ENCODE peak calls at places on chromosomes 3 and 15, in eight cellular contexts. J is IMR-90, M is fibroblast of lung, Y is heart right ventricle, O is right atrium auricular region, U is colonic mucosa, S is WERI-Rb-1, R is SJSA1. Q is an unnamed sample.
A peak's percentile ranks its signal among the peaks of the same experiment; 100 is the strongest.

GRCh38 chr3:138296639-138297038 is 33.0 kb downstream of the NME9 start:
- DNase-seq in J (no peak), M (no peak), Y (no peak), O (no peak), U (no peak), S (no peak), R (no peak), Q (no peak)

GRCh38 chr3:75906555-75907112 is 121.3 kb upstream of the ZNF717 start:
- DNase-seq in J (peak; percentile 25), M (peak; percentile 57), Y (no peak), O (no peak), U (no peak), S (peak; percentile 90), R (no peak), Q (peak; percentile 3)

GRCh38 chr15:57079446-57079845 is 161.0 kb downstream of the TCF12 start:
- DNase-seq in J (no peak), M (no peak), Y (no peak), O (no peak), U (no peak), S (no peak), R (no peak), Q (no peak)

GRCh38 chr3:147661916-147662315 is 252.8 kb downstream of the ZIC1 start:
- DNase-seq in J (no peak), M (no peak), Y (no peak), O (no peak), U (no peak), S (no peak), R (no peak), Q (no peak)

GRCh38 chr3:150759947-150760346 is 3.0 kb downstream of the SIAH2 start:
- DNase-seq in J (no peak), M (no peak), Y (no peak), O (no peak), U (no peak), S (no peak), R (no peak), Q (no peak)

GRCh38 chr3:174937488-174937887 is 78.4 kb downstream of the NAALADL2 start:
- DNase-seq in J (peak; percentile 85), M (peak; percentile 72), Y (no peak), O (no peak), U (no peak), S (no peak), R (no peak), Q (peak; percentile 32)

GRCh38 chr15:42141246-42141645 is 15.2 kb downstream of the PLA2G4F start:
- DNase-seq in J (no peak), M (no peak), Y (no peak), O (no peak), U (no peak), S (no peak), R (no peak), Q (no peak)

GRCh38 chr3:106176734-106177133 is 307.9 kb upstream of the CBLB start:
- DNase-seq in J (peak; percentile 23), M (peak; percentile 32), Y (no peak), O (no peak), U (no peak), S (no peak), R (peak; percentile 6), Q (peak; percentile 33)

GRCh38 chr3:6260551-6261191 is 600.2 kb upstream of the GRM7 start:
- DNase-seq in J (no peak), M (no peak), Y (no peak), O (no peak), U (no peak), S (no peak), R (no peak), Q (no peak)

GRCh38 chr3:39146083-39146501 is 7.3 kb downstream of the CSRNP1 start:
- DNase-seq in J (no peak), M (no peak), Y (peak; percentile 53), O (no peak), U (peak; percentile 82), S (no peak), R (no peak), Q (no peak)

GRCh38 chr3:152388631-152389030 is 119.9 kb downstream of the MBNL1 start:
- DNase-seq in J (no peak), M (no peak), Y (no peak), O (no peak), U (no peak), S (no peak), R (no peak), Q (no peak)

GRCh38 chr3:55488398-55489055 is 1.4 kb upstream of the WNT5A start:
- DNase-seq in J (peak; percentile 89), M (peak; percentile 84), Y (peak; percentile 56), O (no peak), U (peak; percentile 70), S (peak; percentile 51), R (peak; percentile 68), Q (peak; percentile 82)

GRCh38 chr15:63344737-63345390 is 36.8 kb downstream of the CA12 start:
- DNase-seq in J (peak; percentile 47), M (no peak), Y (no peak), O (no peak), U (no peak), S (no peak), R (no peak), Q (no peak)

GRCh38 chr3:145417678-145418077 is 743.3 kb downstream of the PLOD2 start:
- DNase-seq in J (no peak), M (no peak), Y (no peak), O (no peak), U (no peak), S (no peak), R (no peak), Q (no peak)

GRCh38 chr15:70430029-70430428 is 332.3 kb upstream of the TLE3 start:
- DNase-seq in J (peak; percentile 77), M (peak; percentile 74), Y (no peak), O (no peak), U (no peak), S (no peak), R (no peak), Q (peak; percentile 94)

GRCh38 chr15:96767703-96768434 is 437.4 kb downstream of the NR2F2 start:
- DNase-seq in J (no peak), M (no peak), Y (no peak), O (no peak), U (no peak), S (no peak), R (no peak), Q (no peak)

GRCh38 chr3:177591371-177591770 is 394.1 kb upstream of the TBL1XR1 start:
- DNase-seq in J (no peak), M (no peak), Y (no peak), O (no peak), U (no peak), S (no peak), R (no peak), Q (no peak)

GRCh38 chr3:66938338-66938963 is 59.7 kb upstream of the KBTBD8 start:
- DNase-seq in J (peak; percentile 67), M (peak; percentile 72), Y (peak; percentile 17), O (no peak), U (peak; percentile 58), S (peak; percentile 48), R (peak; percentile 2), Q (peak; percentile 79)

GRCh38 chr3:178170698-178171535 is 365.3 kb upstream of the KCNMB2 start:
- DNase-seq in J (peak; percentile 86), M (peak; percentile 95), Y (no peak), O (no peak), U (no peak), S (no peak), R (no peak), Q (peak; percentile 97)

GRCh38 chr3:125512135-125512920 is 7.7 kb downstream of the SNX4 start:
- DNase-seq in J (peak; percentile 57), M (peak; percentile 43), Y (no peak), O (no peak), U (no peak), S (no peak), R (no peak), Q (peak; percentile 65)

GRCh38 chr15:95972136-95972553 is 358.4 kb upstream of the NR2F2 start:
- DNase-seq in J (peak; percentile 85), M (peak; percentile 84), Y (no peak), O (no peak), U (no peak), S (no peak), R (no peak), Q (peak; percentile 87)

GRCh38 chr3:106403746-106404145 is 534.9 kb upstream of the CBLB start:
- DNase-seq in J (no peak), M (no peak), Y (no peak), O (no peak), U (no peak), S (no peak), R (no peak), Q (no peak)

GRCh38 chr3:24119321-24119751 is 174.2 kb downstream of the NR1D2 start:
- DNase-seq in J (peak; percentile 67), M (peak; percentile 86), Y (no peak), O (no peak), U (no peak), S (no peak), R (no peak), Q (peak; percentile 73)

DNA sequence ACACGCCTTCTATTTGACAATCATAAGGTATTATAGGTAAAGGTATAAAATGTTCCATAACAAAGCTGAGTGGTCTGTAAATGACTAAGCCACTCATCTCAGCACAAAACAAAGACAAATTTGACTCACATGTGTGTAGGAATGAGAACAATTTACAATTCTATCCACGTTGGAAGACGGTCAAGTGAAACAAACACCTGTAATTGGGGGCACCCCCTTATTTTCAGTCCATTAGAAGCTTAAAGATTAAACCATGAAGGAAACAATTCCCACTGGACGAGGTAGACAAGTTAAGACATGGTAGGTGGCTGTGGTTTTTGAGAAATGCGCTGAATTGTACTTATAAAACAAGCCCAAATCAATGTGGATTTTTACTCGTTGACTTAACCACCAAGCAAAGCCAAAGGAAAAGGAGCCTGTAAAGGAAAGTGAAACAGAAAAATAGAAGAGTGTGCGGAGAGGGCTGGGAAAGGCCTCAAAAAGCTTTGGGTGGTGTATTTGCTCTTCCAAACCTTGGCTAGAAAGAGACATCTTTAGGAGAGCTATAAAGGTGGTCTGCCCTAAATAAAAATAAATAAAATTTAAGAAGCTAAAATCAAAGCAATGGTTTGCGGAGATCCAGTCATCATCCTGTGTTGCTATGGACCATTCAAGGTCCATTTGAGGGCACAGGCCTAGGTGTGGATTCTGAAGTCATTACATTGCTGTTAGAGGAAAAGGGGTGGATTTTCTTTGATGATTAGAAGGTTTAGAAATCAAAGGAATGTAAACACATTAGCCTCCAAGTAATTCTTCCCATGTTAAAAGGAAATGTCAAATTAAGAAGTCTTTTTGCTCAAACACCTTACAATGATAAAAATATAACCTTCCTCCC is 135.0 kb downstream of the TFG start:
- DNase-seq in J (peak; percentile 26), M (no peak), Y (no peak), O (no peak), U (no peak), S (no peak), R (no peak), Q (no peak)
- H3K4me3 ChIP-seq in J (no peak overlapping the region), M (no peak overlapping the region), Y (no peak overlapping the region), O (no peak overlapping the region), U (no peak overlapping the region), S (no peak overlapping the region), R (no peak overlapping the region), Q (no peak overlapping the region)

GRCh38 chr3:134369231-134369741 is 5.0 kb downstream of the AMOTL2 start:
- DNase-seq in J (peak; percentile 72), M (peak; percentile 57), Y (no peak), O (no peak), U (no peak), S (no peak), R (peak; percentile 90), Q (peak; percentile 87)
- H3K4me3 ChIP-seq in J (no peak overlapping the region), M (no peak overlapping the region), Y (no peak overlapping the region), O (no peak overlapping the region), U (no peak overlapping the region), S (no peak overlapping the region), R (no peak overlapping the region), Q (no peak overlapping the region)

GRCh38 chr15:67821784-67822451 is 3.4 kb upstream of the SKOR1 start:
- DNase-seq in J (no peak), M (no peak), Y (no peak), O (no peak), U (no peak), S (no peak), R (no peak), Q (no peak)
- H3K4me3 ChIP-seq in J (no peak overlapping the region), M (no peak overlapping the region), Y (no peak overlapping the region), O (no peak overlapping the region), U (no peak overlapping the region), S (no peak overlapping the region), R (no peak overlapping the region), Q (no peak overlapping the region)

GRCh38 chr3:49910409-49911123 is 6.9 kb upstream of the MST1R start:
- DNase-seq in J (no peak), M (no peak), Y (no peak), O (no peak), U (no peak), S (no peak), R (no peak), Q (no peak)
- H3K4me3 ChIP-seq in J (no peak overlapping the region), M (no peak overlapping the region), Y (no peak overlapping the region), O (no peak overlapping the region), U (no peak overlapping the region), S (no peak overlapping the region), R (no peak overlapping the region), Q (no peak overlapping the region)